ENCODE peak calls at places on chromosomes 12 and 14, in five cellular contexts. X is GM23248, C is thyroid gland, G is left ventricle myocardium inferior, U is hepatocyte. M is an unnamed sample.

GRCh38 chr14:104749111-104749649 is 3.8 kb upstream of the SIVA1 start:
- DNase-seq in X (peak; percentile 82), C (no peak), G (no peak), U (peak; percentile 84), M (peak; percentile 54)

GRCh38 chr12:57838594-57839302 is 7.8 kb downstream of the CTDSP2 start:
- DNase-seq in X (peak; percentile 48), C (no peak), G (no peak), U (no peak), M (no peak)

GRCh38 chr12:63362801-63363200 is 211.8 kb upstream of the AVPR1A start:
- DNase-seq in X (no peak), C (no peak), G (no peak), U (no peak), M (no peak)

GRCh38 chr12:81492131-81492720 is 266.9 kb downstream of the PPFIA2 start:
- DNase-seq in X (no peak), C (no peak), G (no peak), U (peak; percentile 15), M (no peak)

GRCh38 chr14:75155159-75155558 is 21.3 kb downstream of the TMED10 start:
- DNase-seq in X (no peak), C (no peak), G (no peak), U (no peak), M (no peak)

GRCh38 chr12:119258149-119258548 is 76.4 kb upstream of the CCDC60 start:
- DNase-seq in X (no peak), C (peak; percentile 2), G (no peak), U (no peak), M (no peak)

GRCh38 chr12:2057041-2057792 is 4.4 kb downstream of the CACNA1C start:
- DNase-seq in X (peak; percentile 64), C (peak; percentile 27), G (peak; percentile 58), U (peak; percentile 79), M (peak; percentile 88)

GRCh38 chr14:21133896-21134295 is 22.0 kb downstream of the OR5AU1 start:
- DNase-seq in X (no peak), C (no peak), G (no peak), U (no peak), M (no peak)

GRCh38 chr12:89733579-89734201 is 25.1 kb upstream of the ATP2B1 start:
- DNase-seq in X (peak; percentile 89), C (no peak), G (no peak), U (peak; percentile 14), M (no peak)

GRCh38 chr14:48628870-48629269 is 953.5 kb upstream of the MDGA2 start:
- DNase-seq in X (no peak), C (no peak), G (no peak), U (no peak), M (no peak)

GRCh38 chr12:68447807-68448138 is 115.6 kb upstream of the MDM1 start:
- DNase-seq in X (no peak), C (no peak), G (no peak), U (no peak), M (no peak)

GRCh38 chr14:70563869-70564268 is 29.1 kb upstream of the ADAM20 start:
- DNase-seq in X (no peak), C (no peak), G (peak; percentile 61), U (no peak), M (no peak)

GRCh38 chr12:52213541-52214420 is 19.3 kb upstream of the KRT7 start:
- DNase-seq in X (peak; percentile 85), C (peak; percentile 85), G (peak; percentile 70), U (peak; percentile 89), M (peak; percentile 81)

GRCh38 chr12:1922075-1922709 is 3.7 kb upstream of the CACNA2D4 start:
- DNase-seq in X (no peak), C (no peak), G (no peak), U (peak; percentile 10), M (peak; percentile 82)

GRCh38 chr14:42192659-42193425 is 586.2 kb downstream of the LRFN5 start:
- DNase-seq in X (peak; percentile 99), C (no peak), G (no peak), U (peak; percentile 73), M (no peak)

GRCh38 chr12:99960312-99960711 is 24.4 kb downstream of the ANKS1B start:
- DNase-seq in X (no peak), C (no peak), G (no peak), U (no peak), M (no peak)

GRCh38 chr12:2785017-2785416 is 9.8 kb upstream of the FKBP4 start:
- DNase-seq in X (no peak), C (no peak), G (no peak), U (peak; percentile 31), M (no peak)

GRCh38 chr14:69246331-69246730 is 13.6 kb upstream of the GALNT16 start:
- DNase-seq in X (no peak), C (no peak), G (no peak), U (no peak), M (no peak)

GRCh38 chr14:103880334-103880985 is 33.1 kb upstream of the PPP1R13B start:
- DNase-seq in X (peak; percentile 78), C (peak; percentile 91), G (peak; percentile 83), U (peak; percentile 60), M (peak; percentile 68)

GRCh38 chr12:51959211-51959610 is 7.7 kb downstream of the ACVR1B start:
- DNase-seq in X (peak; percentile 52), C (no peak), G (no peak), U (no peak), M (no peak)

GRCh38 chr12:113196996-113197395 is 11.5 kb downstream of the RITA1 start:
- DNase-seq in X (peak; percentile 89), C (peak; percentile 77), G (peak; percentile 58), U (peak; percentile 84), M (peak; percentile 82)

GRCh38 chr14:79476133-79476532 is 735.2 kb downstream of the DIO2 start:
- DNase-seq in X (no peak), C (no peak), G (no peak), U (no peak), M (no peak)

GRCh38 chr12:66823857-66824570 is 145.1 kb upstream of the GRIP1 start:
- DNase-seq in X (no peak), C (peak; percentile 12), G (no peak), U (peak; percentile 34), M (no peak)

GRCh38 chr14:101761881-101762529 is 496 bp downstream of the PPP2R5C start:
- DNase-seq in X (peak; percentile 68), C (peak; percentile 63), G (peak; percentile 39), U (peak; percentile 65), M (peak; percentile 52)

GRCh38 chr14:96176811-96177211 is 27.8 kb upstream of the BDKRB2 start:
- DNase-seq in X (peak; percentile 93), C (peak; percentile 60), G (peak; percentile 19), U (no peak), M (peak; percentile 25)

GRCh38 chr14:29045237-29045636 is 278.6 kb downstream of the FOXG1 start:
- DNase-seq in X (no peak), C (no peak), G (no peak), U (no peak), M (no peak)

GRCh38 chr12:65597527-65597926 is 226.8 kb upstream of the HMGA2 start:
- DNase-seq in X (no peak), C (no peak), G (no peak), U (no peak), M (peak; percentile 49)

GRCh38 chr14:77076118-77076631 is 21.9 kb upstream of the CIPC start:
- DNase-seq in X (no peak), C (peak; percentile 52), G (peak; percentile 86), U (peak; percentile 67), M (peak; percentile 67)

GRCh38 chr14:77641534-77642341 is 25.3 kb upstream of the SPTLC2 start:
- DNase-seq in X (peak; percentile 82), C (peak; percentile 67), G (peak; percentile 83), U (no peak), M (peak; percentile 90)

GRCh38 chr12:7142057-7142644 is 12.0 kb downstream of the CLSTN3 start:
- DNase-seq in X (peak; percentile 75), C (peak; percentile 51), G (no peak), U (peak; percentile 64), M (peak; percentile 67)

GRCh38 chr14:35406811-35407630 is 2.5 kb upstream of the NFKBIA start:
- DNase-seq in X (peak; percentile 88), C (peak; percentile 34), G (no peak), U (peak; percentile 76), M (no peak)

GRCh38 chr14:69043598-69044267 is 64.6 kb upstream of the ACTN1 start:
- DNase-seq in X (peak; percentile 85), C (peak; percentile 18), G (no peak), U (no peak), M (peak; percentile 38)

GRCh38 chr14:69069020-69069421 is 83.9 kb downstream of the DCAF5 start:
- DNase-seq in X (peak; percentile 92), C (no peak), G (no peak), U (no peak), M (no peak)

GRCh38 chr12:32944195-32944594 is 47.6 kb upstream of the PKP2 start:
- DNase-seq in X (no peak), C (no peak), G (no peak), U (no peak), M (no peak)
- H3K27ac ChIP-seq in X (no peak overlapping the region), C (no peak overlapping the region), G (no peak overlapping the region), U (no peak overlapping the region), M (no peak overlapping the region)

DNA sequence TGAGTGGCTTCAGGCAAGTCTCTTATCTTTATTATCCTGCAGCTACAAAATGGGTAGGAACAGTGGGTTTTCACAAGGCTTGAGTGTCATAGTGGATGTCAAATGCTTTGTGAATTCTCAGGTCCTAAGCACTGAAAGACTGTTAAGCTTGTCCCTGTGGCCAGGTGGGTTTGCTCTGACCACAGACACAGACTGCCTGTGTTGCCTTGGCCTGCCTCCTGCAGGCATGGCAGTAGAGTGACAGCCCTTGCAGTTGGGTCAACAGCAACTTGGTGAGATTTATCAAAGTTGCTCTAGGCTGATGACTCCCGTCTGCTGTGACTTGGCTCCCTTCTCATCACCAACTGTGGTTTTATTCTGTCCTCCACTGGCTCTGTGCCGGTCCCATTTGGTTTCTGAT is 520.0 kb upstream of the CCDC196 start:
- DNase-seq in X (no peak), C (no peak), G (no peak), U (no peak), M (no peak)
- H3K27ac ChIP-seq in X (no peak overlapping the region), C (no peak overlapping the region), G (no peak overlapping the region), U (no peak overlapping the region), M (no peak overlapping the region)

DNA sequence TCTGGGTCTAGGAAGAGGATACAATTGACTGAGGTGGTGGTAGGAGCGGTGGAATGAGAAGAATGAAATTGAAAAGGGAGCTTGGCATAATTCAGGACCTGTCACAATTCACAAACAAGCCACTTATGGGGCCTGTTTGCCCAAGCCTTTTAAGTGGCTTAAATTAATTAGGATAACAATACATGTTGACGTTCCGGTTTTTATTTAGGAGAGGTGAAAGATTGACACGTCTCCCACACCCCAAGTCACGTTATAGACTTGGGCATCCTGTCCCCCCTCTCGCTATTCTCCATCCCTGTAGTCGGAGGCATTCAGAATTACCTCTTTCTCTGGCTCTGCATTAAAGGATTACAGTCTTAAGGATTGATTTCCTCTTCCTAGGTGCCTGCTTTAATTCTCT is 954 bp upstream of the CALCOCO1 start:
- DNase-seq in X (no peak), C (no peak), G (no peak), U (no peak), M (no peak)
- H3K27ac ChIP-seq in X (no peak overlapping the region), C (peak overlapping the region; percentile 20), G (peak overlapping the region; percentile 79), U (no peak overlapping the region), M (peak overlapping the region; percentile 56)

GRCh38 chr14:91835920-91836843 is 31.2 kb downstream of the TC2N start:
- DNase-seq in X (peak; percentile 20), C (peak; percentile 92), G (peak; percentile 62), U (peak; percentile 96), M (peak; percentile 92)
- H3K27ac ChIP-seq in X (no peak overlapping the region), C (peak overlapping the region; percentile 77), G (peak overlapping the region; percentile 81), U (peak overlapping the region; percentile 89), M (peak overlapping the region; percentile 83)

GRCh38 chr14:23077962-23078361 is 17.0 kb downstream of the ACIN1 start:
- DNase-seq in X (peak; percentile 35), C (no peak), G (no peak), U (no peak), M (no peak)
- H3K27ac ChIP-seq in X (peak overlapping the region; percentile 96), C (peak overlapping the region; percentile 2), G (peak overlapping the region; percentile 52), U (peak overlapping the region; percentile 87), M (no peak overlapping the region)

M was measured in testis.